ENCODE peak calls at places on chromosomes 1 and 21, in six cellular contexts. B is HepG2, J is K562, T is hepatocyte, S is HCT116, I is fibroblast of lung. K is an unnamed sample.

GRCh38 chr1:84152649-84153056 is 8.6 kb downstream of the PRKACB start:
- DNase-seq in B (no peak), S (no peak), T (no peak), J (no peak), I (no peak), K (no peak)

GRCh38 chr1:235507623-235508022 is 3.4 kb upstream of the B3GALNT2 start:
- DNase-seq in T (no peak), I (no peak), J (no peak), B (no peak), S (no peak), K (no peak)

GRCh38 chr1:100353988-100354387 is 1.7 kb downstream of the CDC14A start:
- DNase-seq in I (no peak), S (peak; percentile 50), J (no peak), T (peak; percentile 67), B (peak; percentile 82), K (peak; percentile 31)

GRCh38 chr21:35149698-35150097 is 100.6 kb upstream of the RUNX1 start:
- DNase-seq in J (no peak), B (no peak), S (no peak), T (no peak), I (no peak), K (no peak)

GRCh38 chr1:157163273-157164127 is 25.3 kb upstream of the ETV3 start:
- DNase-seq in B (peak; percentile 38), J (peak; percentile 76), I (peak; percentile 44), T (peak; percentile 79), S (peak; percentile 50), K (peak; percentile 63)

GRCh38 chr1:230768903-230769570 is 21.8 kb downstream of the CAPN9 start:
- DNase-seq in J (no peak), B (no peak), S (no peak), T (peak; percentile 50), I (peak; percentile 84), K (no peak)

GRCh38 chr1:5885471-5886139 is 106.6 kb downstream of the NPHP4 start:
- DNase-seq in T (no peak), B (no peak), S (no peak), I (no peak), J (peak; percentile 95), K (no peak)

GRCh38 chr21:37758997-37759396 is 157.3 kb downstream of the KCNJ6 start:
- DNase-seq in B (peak; percentile 3), T (peak; percentile 79), I (peak; percentile 59), J (peak; percentile 50), S (no peak), K (peak; percentile 6)

GRCh38 chr1:19011832-19012231 is 55.4 kb upstream of the IFFO2 start:
- DNase-seq in I (no peak), T (no peak), J (no peak), B (no peak), S (no peak), K (no peak)

GRCh38 chr1:206447792-206448191 is 22.5 kb upstream of the IKBKE start:
- DNase-seq in T (no peak), J (no peak), I (no peak), S (no peak), B (no peak), K (no peak)

GRCh38 chr1:111290640-111291039 is at the start of gene CHIA:
- DNase-seq in T (no peak), S (no peak), B (no peak), I (no peak), J (no peak), K (no peak)

GRCh38 chr21:38351961-38352521 is 95.2 kb downstream of the KCNJ15 start:
- DNase-seq in B (no peak), S (no peak), T (no peak), J (no peak), I (peak; percentile 77), K (peak; percentile 72)

GRCh38 chr1:230861489-230861888 is 6.8 kb downstream of the C1orf198 start:
- DNase-seq in J (peak; percentile 53), B (no peak), T (no peak), S (no peak), I (no peak), K (no peak)

GRCh38 chr1:221887091-221887746 is 145.3 kb upstream of the DUSP10 start:
- DNase-seq in B (peak; percentile 33), J (peak; percentile 26), S (peak; percentile 46), I (peak; percentile 89), T (peak; percentile 77), K (no peak)

GRCh38 chr1:50860702-50861101 is 99.4 kb downstream of the FAF1 start:
- DNase-seq in J (no peak), S (no peak), I (no peak), B (no peak), T (no peak), K (no peak)

GRCh38 chr1:50858761-50859160 is 101.3 kb downstream of the FAF1 start:
- DNase-seq in S (no peak), I (no peak), B (no peak), T (no peak), J (no peak), K (no peak)

GRCh38 chr1:50859657-50860056 is 100.4 kb downstream of the FAF1 start:
- DNase-seq in J (no peak), T (no peak), S (no peak), I (peak; percentile 4), B (no peak), K (no peak)

GRCh38 chr1:50861742-50862141 is 98.3 kb downstream of the FAF1 start:
- DNase-seq in J (no peak), S (no peak), I (no peak), B (no peak), T (no peak), K (peak; percentile 21)

GRCh38 chr1:50860256-50860655 is 99.8 kb downstream of the FAF1 start:
- DNase-seq in T (no peak), J (no peak), I (no peak), B (no peak), S (no peak), K (no peak)
- H3K79me2 ChIP-seq in T (peaks cover 40% of the 10 kb centered on the region), J (peaks cover 75% of the 10 kb centered on the region), I (peaks cover 14% of the 10 kb centered on the region), B (peaks cover 32% of the 10 kb centered on the region), S (peaks cover 77% of the 10 kb centered on the region), K (peaks cover 46% of the 10 kb centered on the region)

GRCh38 chr1:109425902-109426277 is 358 bp downstream of the PSMA5 start:
- DNase-seq in B (peak; percentile 59), I (peak; percentile 48), S (no peak), T (peak; percentile 77), J (no peak), K (no peak)

GRCh38 chr1:109427171-109427467 is 871 bp upstream of the PSMA5 start:
- DNase-seq in S (no peak), T (no peak), I (no peak), J (no peak), B (no peak), K (no peak)

GRCh38 chr1:109425391-109425790 is 857 bp downstream of the PSMA5 start:
- DNase-seq in J (no peak), S (no peak), B (no peak), I (peak; percentile 50), T (no peak), K (no peak)

GRCh38 chr1:109423498-109423897 is 2.8 kb downstream of the PSMA5 start:
- DNase-seq in S (no peak), I (no peak), B (no peak), J (no peak), T (no peak), K (no peak)

GRCh38 chr1:109426278-109427170 is at the start of gene PSMA5:
- DNase-seq in S (peak; percentile 99), T (peak; percentile 98), J (peak; percentile 98), B (peak; percentile 99), I (peak; percentile 99), K (peak; percentile 99)
- H3K79me2 ChIP-seq in S (peaks cover 55% of the 10 kb centered on the region), T (peaks cover 38% of the 10 kb centered on the region), J (peaks cover 60% of the 10 kb centered on the region), B (peaks cover 45% of the 10 kb centered on the region), I (peaks cover 46% of the 10 kb centered on the region), K (peaks cover 41% of the 10 kb centered on the region)

GRCh38 chr1:9845914-9846313 is 22.1 kb upstream of the CLSTN1 start:
- DNase-seq in S (no peak), T (no peak), J (no peak), I (no peak), B (no peak), K (no peak)

GRCh38 chr1:9846611-9847171 is 22.9 kb upstream of the CLSTN1 start:
- DNase-seq in B (no peak), I (no peak), S (no peak), J (peak; percentile 49), T (no peak), K (no peak)

GRCh38 chr1:9849691-9850441 is 26.1 kb upstream of the CLSTN1 start:
- DNase-seq in B (no peak), I (no peak), J (peak; percentile 51), T (no peak), S (no peak), K (no peak)

GRCh38 chr1:9847269-9847668 is 23.5 kb upstream of the CLSTN1 start:
- DNase-seq in B (no peak), T (no peak), I (no peak), S (no peak), J (no peak), K (no peak)

GRCh38 chr1:9848022-9848421 is 24.3 kb upstream of the CLSTN1 start:
- DNase-seq in B (no peak), S (no peak), I (no peak), J (no peak), T (peak; percentile 67), K (no peak)
- H3K79me2 ChIP-seq in B (no peaks in the 10 kb centered on the region), S (no peaks in the 10 kb centered on the region), I (no peaks in the 10 kb centered on the region), J (no peaks in the 10 kb centered on the region), T (no peaks in the 10 kb centered on the region), K (no peaks in the 10 kb centered on the region)

GRCh38 chr21:28811860-28812259 is 180.8 kb downstream of the LTN1 start:
- DNase-seq in I (no peak), J (no peak), T (no peak), B (no peak), S (no peak), K (no peak)

GRCh38 chr21:28805885-28806284 is 186.8 kb downstream of the LTN1 start:
- DNase-seq in I (peak; percentile 98), S (no peak), B (no peak), J (no peak), T (no peak), K (no peak)

DNA sequence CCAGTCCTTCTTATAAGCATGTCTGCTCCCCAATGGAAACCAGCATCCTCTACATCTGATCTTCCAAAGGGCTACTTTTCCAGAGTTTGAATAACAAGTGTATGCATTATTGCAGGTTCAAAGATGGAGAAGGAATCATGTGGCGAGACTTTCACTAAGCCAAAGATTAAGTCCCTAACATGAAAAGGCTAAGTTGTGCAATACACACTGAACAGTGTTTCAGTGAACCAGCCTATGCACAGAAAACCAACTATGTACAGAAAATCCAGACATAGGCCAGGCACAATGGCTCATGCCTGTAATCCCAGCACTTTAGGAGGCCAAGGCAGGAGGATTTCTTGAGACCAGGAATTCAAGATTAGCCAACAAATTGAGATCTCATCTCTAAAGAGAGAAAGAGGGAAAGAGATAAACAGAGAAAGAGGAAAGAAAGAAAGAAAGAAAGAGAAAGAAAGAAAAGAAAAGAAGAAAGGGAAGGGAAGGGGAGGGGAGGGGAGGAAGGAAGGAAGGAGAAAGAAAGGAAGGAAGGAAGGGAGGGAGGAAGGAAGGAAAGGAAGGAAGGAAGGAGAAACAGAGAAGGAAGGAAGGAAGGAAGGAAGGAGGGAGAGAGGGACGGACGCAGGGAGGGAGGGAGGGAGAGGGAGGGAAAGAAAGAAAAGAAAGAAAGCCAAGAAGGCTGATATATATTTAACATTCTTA is 181.7 kb downstream of the LTN1 start:
- DNase-seq in B (no peak), S (no peak), T (no peak), I (no peak), J (no peak), K (no peak)
- H3K79me2 ChIP-seq in B (no peaks in the 10 kb centered on the region), S (no peaks in the 10 kb centered on the region), T (no peaks in the 10 kb centered on the region), I (no peaks in the 10 kb centered on the region), J (no peaks in the 10 kb centered on the region), K (no peaks in the 10 kb centered on the region)

K was measured in endothelial cell of umbilical vein.